ENCODE peak calls at places on chromosomes 6 and 20, in nine cellular contexts. W is HCT116, P is AG09309, Q is heart right ventricle, U is AG10803, A is tibial artery, R is colonic mucosa, F is MCF 10A, O is spleen. V is an unnamed sample.

GRCh38 chr6:100512203-100512862 is 47.6 kb upstream of the SIM1 start:
- DNase-seq in O (no peak), Q (no peak), U (peak), P (no peak), R (no peak), W (no peak), F (peak), A (no peak), V (no peak)

GRCh38 chr6:169589293-169589692 is 112.5 kb downstream of the WDR27 start:
- DNase-seq in A (no peak), F (no peak), U (peak), W (no peak), Q (no peak), O (no peak), R (peak), P (no peak), V (no peak)

GRCh38 chr20:47576516-47577033 is 74.9 kb downstream of the NCOA3 start:
- DNase-seq in A (peak), P (no peak), W (peak), U (peak), O (no peak), F (peak), R (peak), Q (peak), V (peak)

GRCh38 chr20:62122659-62123449 is 579 bp downstream of the LSM14B start:
- DNase-seq in O (peak), Q (peak), F (peak), U (peak), R (peak), W (no peak), P (no peak), A (no peak), V (peak)

GRCh38 chr6:118660218-118660569 is 8.8 kb upstream of the CEP85L start:
- DNase-seq in U (no peak), O (no peak), A (no peak), Q (peak), P (no peak), R (no peak), F (peak), W (no peak), V (no peak)

GRCh38 chr20:41654292-41654691 is 36.1 kb upstream of the CHD6 start:
- DNase-seq in W (no peak), R (no peak), U (no peak), Q (no peak), A (no peak), P (no peak), F (no peak), O (no peak), V (no peak)

GRCh38 chr6:81998432-81998831 is 246.0 kb upstream of the TENT5A start:
- DNase-seq in R (no peak), U (peak), F (no peak), W (no peak), O (no peak), A (no peak), Q (no peak), P (peak), V (no peak)

GRCh38 chr6:108235121-108235520 is 25.7 kb downstream of the SNX3 start:
- DNase-seq in P (no peak), R (no peak), Q (no peak), A (no peak), W (no peak), F (no peak), O (no peak), U (no peak), V (no peak)

GRCh38 chr20:16599257-16599656 is 26.0 kb upstream of the KIF16B start:
- DNase-seq in U (no peak), W (no peak), A (no peak), O (no peak), F (no peak), Q (no peak), R (no peak), P (no peak), V (no peak)

GRCh38 chr6:163837681-163838431 is 423.3 kb downstream of the QKI start:
- DNase-seq in Q (peak), W (no peak), O (no peak), A (no peak), U (peak), R (no peak), F (no peak), P (no peak), V (no peak)

GRCh38 chr20:40637176-40637575 is 51.9 kb downstream of the MAFB start:
- DNase-seq in A (no peak), W (no peak), U (no peak), F (no peak), Q (no peak), P (no peak), O (no peak), R (no peak), V (no peak)

GRCh38 chr6:157637941-157638340 is 185.1 kb upstream of the SNX9 start:
- DNase-seq in P (no peak), Q (no peak), A (no peak), U (no peak), O (no peak), F (no peak), W (no peak), R (no peak), V (no peak)

GRCh38 chr6:5744497-5744896 is 262.2 kb downstream of the NRN1 start:
- DNase-seq in F (no peak), U (no peak), R (no peak), W (no peak), Q (peak), O (no peak), A (no peak), P (no peak), V (no peak)

GRCh38 chr6:75602897-75603395 is 1.3 kb downstream of the SENP6 start:
- DNase-seq in U (no peak), W (no peak), R (no peak), F (peak), P (no peak), O (no peak), Q (no peak), A (no peak), V (no peak)

GRCh38 chr6:56292505-56293181 is 45.3 kb upstream of the COL21A1 start:
- DNase-seq in R (peak), P (peak), F (peak), U (peak), O (no peak), W (peak), A (no peak), Q (peak), V (no peak)

GRCh38 chr6:1420382-1420781 is 31.0 kb downstream of the FOXF2 start:
- DNase-seq in F (no peak), R (no peak), O (no peak), A (no peak), Q (no peak), W (no peak), U (no peak), P (no peak), V (no peak)

GRCh38 chr6:159390384-159390783 is 221.2 kb downstream of the FNDC1 start:
- DNase-seq in R (no peak), O (no peak), F (no peak), A (no peak), W (no peak), U (peak), P (no peak), Q (no peak), V (no peak)

GRCh38 chr20:63093966-63094766 is 87.4 kb upstream of the BHLHE23 start:
- DNase-seq in U (no peak), R (no peak), P (no peak), W (no peak), O (peak), F (no peak), A (no peak), Q (no peak), V (no peak)

GRCh38 chr6:151481752-151482151 is 12.1 kb upstream of the CCDC170 start:
- DNase-seq in R (no peak), O (no peak), U (no peak), W (no peak), A (no peak), Q (no peak), F (no peak), P (no peak), V (no peak)

GRCh38 chr6:33718713-33719112 is 7.2 kb upstream of the UQCC2 start:
- DNase-seq in Q (no peak), U (no peak), F (no peak), A (no peak), P (no peak), O (peak), R (no peak), W (no peak), V (no peak)

GRCh38 chr20:46582648-46583047 is 32.2 kb upstream of the OCSTAMP start:
- DNase-seq in P (no peak), F (no peak), A (no peak), U (no peak), W (no peak), Q (no peak), R (no peak), O (no peak), V (no peak)

GRCh38 chr6:11391934-11392777 is 145.4 kb upstream of the TMEM170B start:
- DNase-seq in P (no peak), O (no peak), U (no peak), R (no peak), W (no peak), A (no peak), Q (no peak), F (no peak), V (no peak)

GRCh38 chr6:29731281-29731680 is 8.0 kb downstream of the HLA-F start:
- DNase-seq in R (no peak), P (no peak), Q (no peak), F (no peak), O (no peak), A (no peak), U (no peak), W (no peak), V (no peak)

GRCh38 chr6:1592852-1593251 is 16.9 kb upstream of the FOXC1 start:
- DNase-seq in W (no peak), F (no peak), U (no peak), A (no peak), R (no peak), P (no peak), O (no peak), Q (no peak), V (no peak)

DNA sequence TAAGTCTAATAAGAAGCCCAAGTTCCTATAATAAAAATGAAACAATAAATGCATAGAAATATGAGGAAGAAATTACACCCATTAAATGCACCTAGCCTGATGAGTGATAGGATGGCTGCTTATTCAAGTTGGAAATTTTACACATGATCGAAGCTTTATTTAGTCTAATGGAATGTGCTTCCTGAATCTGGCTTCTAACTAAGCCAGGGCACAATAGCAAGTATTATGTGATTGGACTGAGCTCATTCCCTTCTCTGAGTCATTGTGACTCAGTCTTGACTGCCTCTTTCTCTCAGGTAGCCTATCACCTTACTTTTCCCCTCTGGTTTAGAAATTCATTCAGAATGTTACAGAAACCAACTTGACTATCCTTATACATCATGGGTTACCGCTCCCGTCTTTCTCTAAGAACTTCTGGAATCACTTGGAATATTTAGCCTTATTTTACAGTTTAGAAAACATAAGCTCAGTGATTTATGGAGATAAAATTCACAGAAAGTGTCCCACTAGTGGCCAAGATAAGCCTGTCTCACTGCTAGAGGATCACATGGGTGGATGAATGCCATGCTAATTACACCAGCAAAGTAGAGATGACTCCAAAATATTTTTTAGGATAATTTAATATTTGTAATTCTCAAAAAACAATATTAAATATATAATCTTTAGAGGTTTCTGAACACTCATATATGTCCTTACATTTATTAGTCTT is 505.3 kb upstream of the JAG1 start:
- DNase-seq in W (peak), O (no peak), Q (no peak), U (peak), P (no peak), A (no peak), R (no peak), F (peak), V (no peak)
- TF ChIP-seq CTCF in W (peak), O (no peak), Q (no peak), U (no peak), P (no peak), A (no peak), R (no peak), F (peak), V (no peak)

GRCh38 chr6:112877134-112878100 is 530.3 kb downstream of the RFPL4B start:
- DNase-seq in A (no peak), U (peak), O (no peak), F (peak), W (no peak), R (no peak), Q (no peak), P (peak), V (no peak)
- TF ChIP-seq CTCF in A (no peak), U (peak), O (no peak), F (no peak), W (no peak), R (no peak), Q (no peak), P (no peak), V (no peak)

DNA sequence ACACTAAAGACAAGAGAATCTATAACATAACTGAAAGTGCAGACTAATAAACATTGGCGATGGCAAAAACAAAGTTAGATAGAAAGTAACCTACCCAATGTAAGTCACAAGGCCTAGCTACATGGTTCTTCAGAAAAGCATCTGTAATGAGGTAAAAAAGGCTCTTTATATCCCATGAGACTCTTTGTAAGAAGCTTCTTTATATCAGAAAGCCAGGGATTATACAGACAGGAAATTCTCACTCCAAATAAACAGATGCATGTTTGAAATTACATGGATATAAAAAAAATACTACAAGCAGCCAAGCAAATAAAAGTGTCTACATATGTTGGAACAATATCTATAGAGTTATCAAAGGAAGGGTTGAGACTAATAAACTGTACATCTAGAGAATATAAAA is 284.9 kb upstream of the NRSN1 start:
- DNase-seq in O (no peak), Q (no peak), R (no peak), F (no peak), W (no peak), A (no peak), U (no peak), P (no peak), V (no peak)
- TF ChIP-seq CTCF in O (no peak), Q (no peak), R (no peak), F (no peak), W (no peak), A (no peak), U (no peak), P (no peak), V (no peak)

DNA sequence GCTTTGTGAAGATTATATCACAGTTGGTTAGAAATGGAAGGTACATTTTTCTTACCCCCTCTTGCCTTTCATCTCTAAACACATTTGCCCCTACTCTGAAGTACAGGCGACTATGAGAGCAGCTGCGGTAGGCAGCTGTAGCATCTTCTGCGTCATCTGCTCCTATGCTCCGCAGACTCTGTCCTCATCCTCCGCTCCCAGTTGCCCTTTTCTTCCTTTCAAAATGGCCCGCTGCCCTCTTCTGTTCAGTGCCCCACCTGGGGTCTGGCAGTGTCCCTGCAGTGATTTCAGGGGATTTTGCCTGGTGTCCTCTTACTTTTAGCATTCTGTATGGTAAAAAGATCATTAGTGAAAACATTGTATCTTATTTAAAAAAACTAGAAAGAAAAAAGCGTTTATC is 47.8 kb upstream of the REV3L start:
- DNase-seq in U (no peak), W (no peak), R (no peak), P (no peak), Q (no peak), O (no peak), A (no peak), F (no peak), V (no peak)
- TF ChIP-seq CTCF in U (no peak), W (no peak), R (no peak), P (no peak), Q (no peak), O (no peak), A (no peak), F (no peak), V (no peak)

GRCh38 chr20:33394718-33395117 is 6.6 kb downstream of the CDK5RAP1 start:
- DNase-seq in O (no peak), Q (no peak), P (no peak), R (no peak), A (no peak), F (no peak), U (no peak), W (no peak), V (no peak)
- TF ChIP-seq CTCF in O (no peak), Q (no peak), P (peak), R (no peak), A (peak), F (no peak), U (no peak), W (peak), V (no peak)

GRCh38 chr6:40910260-40910893 is 128.6 kb downstream of the UNC5CL start:
- DNase-seq in A (no peak), F (no peak), Q (no peak), P (no peak), U (no peak), R (no peak), W (no peak), O (no peak), V (no peak)

GRCh38 chr6:40915165-40915564 is 123.9 kb downstream of the UNC5CL start:
- DNase-seq in A (no peak), O (no peak), F (no peak), Q (no peak), W (no peak), R (no peak), U (no peak), P (no peak), V (no peak)

GRCh38 chr6:40914005-40914404 is 125.0 kb downstream of the UNC5CL start:
- DNase-seq in O (no peak), P (no peak), W (no peak), A (no peak), Q (no peak), F (no peak), U (no peak), R (no peak), V (no peak)

GRCh38 chr6:40909811-40910210 is 129.2 kb downstream of the UNC5CL start:
- DNase-seq in O (no peak), A (no peak), Q (no peak), P (no peak), W (no peak), F (no peak), U (no peak), R (no peak), V (no peak)

DNA sequence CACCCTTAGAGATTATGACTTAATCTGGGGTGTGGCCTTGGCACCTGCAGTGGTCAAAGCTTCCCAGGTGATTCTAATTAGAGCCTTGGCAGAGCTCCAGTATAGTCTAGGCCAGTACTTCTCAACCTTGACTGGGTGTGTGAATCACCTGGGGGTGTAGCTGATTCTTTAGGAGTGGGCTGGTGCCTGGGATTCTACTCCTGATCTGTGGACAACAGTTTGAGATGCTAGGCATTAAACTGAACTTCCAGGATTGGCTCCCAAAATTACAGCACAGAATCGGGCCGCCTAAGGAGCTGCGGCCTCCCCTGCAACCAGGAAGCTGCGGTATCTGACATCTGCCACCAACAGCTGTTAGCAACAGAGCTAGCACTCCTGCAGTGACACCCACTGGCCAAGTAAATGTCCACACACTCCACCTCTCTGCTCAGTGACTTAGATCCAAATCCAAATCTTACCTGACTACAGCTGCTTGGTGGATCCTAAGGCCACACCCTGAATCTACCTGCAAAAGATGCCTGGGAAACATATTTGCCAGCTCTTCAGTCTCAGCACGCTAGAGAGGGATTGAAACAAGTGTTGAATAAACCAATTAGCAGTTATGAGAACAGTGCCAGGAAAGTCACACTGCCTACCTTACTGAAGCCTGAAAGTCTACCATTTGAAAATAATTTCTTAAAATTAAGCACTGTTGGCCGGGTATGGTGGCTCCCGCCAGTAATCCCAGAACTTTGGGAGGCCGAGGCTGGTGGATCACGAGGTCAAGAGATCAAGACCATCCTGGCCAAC is 126.7 kb downstream of the UNC5CL start:
- DNase-seq in P (no peak), Q (peak), O (no peak), R (peak), F (peak), W (no peak), U (peak), A (no peak), V (no peak)
- TF ChIP-seq CTCF in P (peak), Q (peak), O (no peak), R (peak), F (peak), W (peak), U (peak), A (peak), V (peak)

GRCh38 chr6:42068872-42069522 is 18.7 kb downstream of the TAF8 start:
- DNase-seq in O (peak), R (no peak), P (no peak), Q (no peak), F (no peak), U (no peak), W (no peak), A (no peak), V (no peak)
- TF ChIP-seq CTCF in O (no peak), R (no peak), P (no peak), Q (peak), F (no peak), U (no peak), W (peak), A (no peak), V (no peak)

GRCh38 chr6:124962617-124963415 is 579 bp downstream of the RNF217 start:
- DNase-seq in F (peak), R (peak), P (no peak), A (peak), Q (peak), O (peak), U (peak), W (no peak), V (peak)
- TF ChIP-seq CTCF in F (no peak), R (no peak), P (peak), A (no peak), Q (peak), O (no peak), U (peak), W (no peak), V (no peak)

GRCh38 chr6:41071923-41072835 is at the start of gene OARD1:
- DNase-seq in A (peak), F (peak), Q (peak), W (peak), U (peak), P (peak), R (peak), O (peak), V (peak)
- TF ChIP-seq CTCF in A (no peak), F (no peak), Q (no peak), W (no peak), U (no peak), P (no peak), R (no peak), O (peak), V (no peak)

GRCh38 chr6:125922322-125922860 is 34.2 kb upstream of the HINT3 start:
- DNase-seq in R (peak), A (no peak), Q (no peak), W (no peak), P (no peak), O (no peak), F (no peak), U (no peak), V (no peak)
- TF ChIP-seq CTCF in R (no peak), A (no peak), Q (no peak), W (no peak), P (no peak), O (no peak), F (no peak), U (no peak), V (no peak)

V was measured in lung.